ENCODE peak calls at places on chromosomes 6 and 20, in four cellular contexts. V is GM23338, H is WERI-Rb-1, X is right atrium auricular region. D is an unnamed sample.

GRCh38 chr6:9126845-9127560 is 691.7 kb upstream of the SLC35B3 start:
- DNase-seq in V (no peak), H (no peak), X (no peak), D (no peak)

GRCh38 chr6:96963403-96963802 is 38.9 kb downstream of the KLHL32 start:
- DNase-seq in H (no peak), X (no peak), V (no peak), D (no peak)

GRCh38 chr6:13303668-13304017 is 24.7 kb downstream of the TBC1D7 start:
- DNase-seq in V (no peak), H (peak), X (peak), D (no peak)

GRCh38 chr6:2807342-2808090 is 34.1 kb downstream of the SERPINB1 start:
- DNase-seq in X (peak), H (no peak), V (no peak), D (no peak)

GRCh38 chr6:165110871-165111270 is 198.5 kb downstream of the C6orf118 start:
- DNase-seq in H (no peak), X (no peak), V (no peak), D (no peak)

GRCh38 chr20:50224553-50225255 is 34.1 kb downstream of the CEBPB start:
- DNase-seq in H (no peak), V (peak), X (peak), D (no peak)

GRCh38 chr6:47134476-47135189 is 92.5 kb upstream of the ADGRF1 start:
- DNase-seq in H (no peak), V (no peak), X (no peak), D (no peak)

GRCh38 chr6:125944434-125944816 is 12.1 kb upstream of the HINT3 start:
- DNase-seq in X (peak), H (no peak), V (no peak), D (no peak)

GRCh38 chr6:146700078-146700686 is 101.4 kb downstream of the ADGB start:
- DNase-seq in H (peak), X (peak), V (peak), D (peak)

GRCh38 chr20:3995749-3996305 is 19.5 kb downstream of the RNF24 start:
- DNase-seq in X (no peak), V (no peak), H (no peak), D (no peak)
- H3K27ac ChIP-seq in X (no peak), V (no peak), H (no peak), D (peak)

GRCh38 chr6:106450645-106451044 is 90.1 kb downstream of the CRYBG1 start:
- DNase-seq in H (no peak), X (no peak), V (no peak), D (no peak)
- H3K27ac ChIP-seq in H (no peak), X (no peak), V (no peak), D (no peak)

GRCh38 chr20:38198238-38198861 is 33.3 kb upstream of the TGM2 start:
- DNase-seq in V (no peak), X (no peak), H (no peak), D (no peak)

GRCh38 chr20:38200646-38201045 is 35.6 kb upstream of the TGM2 start:
- DNase-seq in V (no peak), H (no peak), X (no peak), D (no peak)

GRCh38 chr20:38197217-38198008 is 32.3 kb upstream of the TGM2 start:
- DNase-seq in V (no peak), H (no peak), X (no peak), D (no peak)

GRCh38 chr20:38201356-38201755 is 36.3 kb upstream of the TGM2 start:
- DNase-seq in H (no peak), V (no peak), X (peak), D (no peak)

GRCh38 chr20:38199506-38200390 is 34.7 kb upstream of the TGM2 start:
- DNase-seq in X (no peak), V (no peak), H (no peak), D (no peak)
- H3K27ac ChIP-seq in X (no peak), V (no peak), H (no peak), D (no peak)

GRCh38 chr6:157806496-157807215 is 16.4 kb upstream of the SNX9 start:
- DNase-seq in H (no peak), X (no peak), V (peak), D (no peak)
- H3K27ac ChIP-seq in H (no peak), X (no peak), V (no peak), D (no peak)

GRCh38 chr20:37228111-37228510 is 33.5 kb downstream of the GHRH start:
- DNase-seq in V (no peak), H (no peak), X (peak), D (no peak)
- H3K27ac ChIP-seq in V (peak), H (no peak), X (peak), D (no peak)

GRCh38 chr6:112195166-112195565 is 59.2 kb downstream of the LAMA4 start:
- DNase-seq in V (no peak), X (no peak), H (no peak), D (no peak)
- H3K27ac ChIP-seq in V (no peak), X (no peak), H (no peak), D (no peak)